ENCODE peak calls at places on chromosomes 11 and 22, in eight cellular contexts. P is colonic mucosa; N is body of pancreas; G is NCI-H460; Z is erythroblast; F is PC-3; K is stimulated activated naive CD8-positive, alpha-beta T cell treated with anti-CD3 and anti-CD28 coated beads, Interleukin-15, Interleukin-2, amounts not matched to agents 100 U/mL and 50 U/mL, for 24 hours; I is non-pigmented ciliary epithelial cell. M is an unnamed sample.

GRCh38 chr22:36211237-36211881 is 9.8 kb upstream of the APOL4 start:
- DNase-seq in N (no peak), K (no peak), G (no peak), I (peak; percentile 18), Z (no peak), P (no peak), F (no peak), M (no peak)

GRCh38 chr22:40325315-40325714 is 21.0 kb upstream of the ADSL start:
- DNase-seq in N (no peak), I (no peak), P (no peak), F (no peak), G (no peak), K (peak; percentile 78), Z (no peak), M (no peak)

GRCh38 chr22:45934659-45935341 is 42.2 kb downstream of the WNT7B start:
- DNase-seq in P (no peak), K (no peak), F (peak; percentile 96), Z (no peak), N (peak; percentile 45), G (peak; percentile 30), I (peak; percentile 42), M (no peak)

GRCh38 chr11:74739546-74740270 is 8.5 kb upstream of the CHRDL2 start:
- DNase-seq in G (peak; percentile 45), P (peak; percentile 36), N (peak; percentile 64), Z (peak; percentile 56), F (peak; percentile 90), K (peak; percentile 39), I (no peak), M (no peak)

GRCh38 chr22:35642305-35642741 is 5.9 kb upstream of the APOL6 start:
- DNase-seq in N (no peak), F (no peak), G (no peak), I (no peak), K (no peak), P (peak; percentile 48), Z (no peak), M (peak; percentile 60)

GRCh38 chr11:30364139-30364875 is 41.4 kb downstream of the ARL14EP start:
- DNase-seq in I (no peak), G (no peak), F (no peak), Z (no peak), N (no peak), P (no peak), K (no peak), M (no peak)

GRCh38 chr11:114075343-114075610 is 15.8 kb downstream of the ZBTB16 start:
- DNase-seq in F (no peak), G (no peak), K (no peak), Z (no peak), N (no peak), P (no peak), I (no peak), M (no peak)

GRCh38 chr22:22721681-22722309 is 77.4 kb downstream of the GGTLC2 start:
- DNase-seq in I (peak; percentile 55), F (peak; percentile 68), Z (no peak), P (no peak), N (no peak), K (peak; percentile 54), G (no peak), M (no peak)

GRCh38 chr22:36363378-36363931 is 24.3 kb downstream of the MYH9 start:
- DNase-seq in P (no peak), I (no peak), Z (peak; percentile 44), N (peak; percentile 68), G (no peak), F (peak; percentile 53), K (no peak), M (no peak)

GRCh38 chr11:117232022-117232878 is at the start of the genes PCSK7 and RNF214:
- DNase-seq in Z (peak; percentile 86), G (peak; percentile 58), N (peak; percentile 80), P (peak; percentile 82), I (no peak), F (peak; percentile 93), K (peak; percentile 83), M (peak; percentile 90)

GRCh38 chr11:107859459-107860239 is 1.1 kb upstream of the SLC35F2 start:
- DNase-seq in F (peak; percentile 84), I (no peak), Z (peak; percentile 6), G (peak; percentile 26), N (peak; percentile 42), K (peak; percentile 50), P (peak; percentile 76), M (peak; percentile 79)

GRCh38 chr11:6613496-6613895 is 1.5 kb upstream of the TAF10 start:
- DNase-seq in G (no peak), N (no peak), Z (no peak), I (no peak), F (no peak), P (no peak), K (no peak), M (no peak)

GRCh38 chr11:114076974-114077373 is 17.5 kb downstream of the ZBTB16 start:
- DNase-seq in G (no peak), K (no peak), I (no peak), P (no peak), N (no peak), Z (no peak), F (no peak), M (no peak)

GRCh38 chr11:9269492-9270030 is 4.4 kb upstream of the DENND5A start:
- DNase-seq in G (no peak), I (no peak), N (no peak), P (peak; percentile 56), K (no peak), F (no peak), Z (no peak), M (no peak)

GRCh38 chr11:34464591-34465036 is 25.9 kb downstream of the CAT start:
- DNase-seq in N (no peak), K (no peak), I (no peak), Z (no peak), G (no peak), F (no peak), P (no peak), M (no peak)

GRCh38 chr11:128210148-128210940 is 377.0 kb downstream of the ETS1 start:
- DNase-seq in K (no peak), P (peak; percentile 53), F (peak; percentile 100), G (peak; percentile 67), N (peak; percentile 38), Z (no peak), I (peak; percentile 94), M (peak; percentile 43)

GRCh38 chr11:22625448-22626287 is at the start of gene FANCF:
- DNase-seq in Z (peak; percentile 98), K (peak; percentile 88), I (peak; percentile 99), F (peak; percentile 96), G (peak; percentile 93), P (peak; percentile 98), N (peak; percentile 97), M (peak; percentile 99)

GRCh38 chr11:120622189-120622912 is 110.8 kb downstream of the GRIK4 start:
- DNase-seq in F (peak; percentile 22), I (no peak), Z (peak; percentile 25), N (no peak), K (no peak), P (no peak), G (no peak), M (no peak)

GRCh38 chr11:107931206-107931605 is 3.0 kb downstream of the RAB39A start:
- DNase-seq in I (no peak), K (no peak), F (peak; percentile 93), Z (no peak), P (no peak), N (no peak), G (no peak), M (no peak)

M was measured in mucosa of descending colon.